ENCODE peak calls at places on chromosomes 3 and 15, in four cellular contexts. L is uterus, M is brain microvascular endothelial cell, Y is bronchial epithelial cell. K is an unnamed sample.

GRCh38 chr15:98403569-98403968 is 244.8 kb upstream of the IGF1R start:
- DNase-seq in M (no peak), Y (no peak), L (no peak), K (no peak)

GRCh38 chr15:57866149-57866736 is 159.7 kb downstream of the POLR2M start:
- DNase-seq in M (peak; percentile 46), Y (peak; percentile 47), L (peak; percentile 37), K (peak; percentile 51)

GRCh38 chr3:195777975-195778374 is 33.8 kb downstream of the MUC4 start:
- DNase-seq in Y (no peak), L (no peak), M (no peak), K (no peak)

GRCh38 chr15:49094923-49095322 is 48.7 kb upstream of the SECISBP2L start:
- DNase-seq in Y (no peak), M (no peak), L (no peak), K (no peak)

GRCh38 chr3:186609247-186609868 is 3.5 kb upstream of the AHSG start:
- DNase-seq in M (peak; percentile 15), L (no peak), Y (peak; percentile 76), K (no peak)

GRCh38 chr3:55595420-55595819 is 108.3 kb upstream of the WNT5A start:
- DNase-seq in Y (no peak), M (no peak), L (no peak), K (no peak)

GRCh38 chr15:45129651-45130129 is at the start of the genes DUOX1 and DUOXA1:
- DNase-seq in L (no peak), Y (peak; percentile 56), M (no peak), K (no peak)

GRCh38 chr3:49007771-49008528 is 759 bp downstream of the WDR6 start:
- DNase-seq in M (peak; percentile 54), Y (peak; percentile 52), L (peak; percentile 93), K (peak; percentile 76)

GRCh38 chr15:42151012-42151615 is 5.3 kb downstream of the PLA2G4F start:
- DNase-seq in L (no peak), Y (no peak), M (no peak), K (no peak)

GRCh38 chr3:34132069-34132677 is 333.7 kb downstream of the PDCD6IP start:
- DNase-seq in L (no peak), M (no peak), Y (no peak), K (no peak)

GRCh38 chr3:183298708-183299153 is 45.7 kb downstream of the B3GNT5 start:
- DNase-seq in Y (peak; percentile 79), M (peak; percentile 95), L (peak; percentile 31), K (no peak)

GRCh38 chr3:12345141-12345561 is 56.3 kb downstream of the PPARG start:
- DNase-seq in M (peak; percentile 50), Y (peak; percentile 93), L (no peak), K (no peak)

GRCh38 chr15:48796930-48797329 is 13.9 kb downstream of the CEP152 start:
- DNase-seq in Y (peak; percentile 88), M (no peak), L (no peak), K (no peak)

GRCh38 chr3:185176756-185177359 is 24.0 kb upstream of the C3orf70 start:
- DNase-seq in L (peak; percentile 16), Y (peak; percentile 27), M (peak; percentile 37), K (peak; percentile 17)

GRCh38 chr3:184354121-184354728 is 7.2 kb downstream of the CLCN2 start:
- DNase-seq in Y (no peak), M (no peak), L (no peak), K (no peak)

GRCh38 chr15:68371160-68371559 is 60.8 kb downstream of the ITGA11 start:
- DNase-seq in L (peak; percentile 20), M (no peak), Y (no peak), K (no peak)

GRCh38 chr3:62493116-62493801 is 119.9 kb upstream of the FEZF2 start:
- DNase-seq in M (no peak), L (no peak), Y (no peak), K (no peak)

GRCh38 chr15:88243895-88244787 is 12.4 kb downstream of the NTRK3 start:
- DNase-seq in M (peak; percentile 12), L (no peak), Y (peak; percentile 26), K (peak; percentile 19)

GRCh38 chr3:148604270-148605085 is 93.2 kb upstream of the AGTR1 start:
- DNase-seq in M (peak; percentile 30), L (no peak), Y (no peak), K (no peak)

GRCh38 chr15:52261498-52262242 is 33.9 kb downstream of the MYO5C start:
- DNase-seq in L (peak; percentile 47), Y (peak; percentile 87), M (peak; percentile 80), K (no peak)

GRCh38 chr3:110810356-110810755 is 261.3 kb upstream of the NECTIN3 start:
- DNase-seq in Y (peak; percentile 72), L (no peak), M (no peak), K (no peak)

GRCh38 chr3:70982274-70982673 is 601.3 kb downstream of the FOXP1 start:
- DNase-seq in L (no peak), Y (no peak), M (no peak), K (no peak)

GRCh38 chr15:96336045-96336642 is 5.6 kb downstream of the NR2F2 start:
- DNase-seq in Y (no peak), L (no peak), M (peak; percentile 1), K (no peak)

GRCh38 chr3:159234306-159234705 is 432.5 kb downstream of the MFSD1 start:
- DNase-seq in L (no peak), M (peak; percentile 60), Y (no peak), K (no peak)

GRCh38 chr3:98367464-98368246 is 14.0 kb downstream of the OR5K4 start:
- DNase-seq in L (no peak), M (no peak), Y (no peak), K (no peak)

GRCh38 chr3:48756640-48757039 is 39.6 kb upstream of the IP6K2 start:
- DNase-seq in Y (no peak), L (no peak), M (no peak), K (no peak)

GRCh38 chr3:131386429-131386926 is 4.9 kb downstream of the NUDT16 start:
- DNase-seq in L (no peak), M (no peak), Y (no peak), K (no peak)

GRCh38 chr3:105532251-105532650 is 165.5 kb downstream of the ALCAM start:
- DNase-seq in Y (no peak), M (no peak), L (no peak), K (no peak)

GRCh38 chr3:5438011-5438355 is 250.5 kb downstream of the EDEM1 start:
- DNase-seq in Y (no peak), L (no peak), M (no peak), K (no peak)

GRCh38 chr15:61205427-61205826 is 23.7 kb downstream of the RORA start:
- DNase-seq in Y (no peak), M (peak; percentile 12), L (no peak), K (no peak)
- H3K4me3 ChIP-seq in Y (no peak overlapping the region), M (no peak overlapping the region), L (peak overlapping the region; percentile 14), K (no peak overlapping the region)

DNA sequence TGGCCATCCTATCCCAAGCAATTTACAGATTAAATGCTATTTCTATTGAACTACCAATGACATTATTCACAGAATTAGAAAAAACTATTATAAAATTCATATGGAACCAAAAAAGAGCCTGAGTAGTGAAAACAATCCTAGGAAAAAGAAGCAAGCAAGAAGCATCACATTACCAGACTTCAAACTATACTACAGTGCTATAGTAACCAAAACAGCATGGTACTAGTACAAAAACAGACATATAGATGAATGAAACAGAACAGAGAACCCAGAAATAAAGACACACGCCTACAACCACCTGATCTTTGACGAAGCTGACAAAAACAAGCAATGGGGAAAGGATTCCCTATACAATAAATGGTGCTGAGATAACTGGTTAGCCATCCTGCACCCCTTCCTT is 152.2 kb downstream of the TNIK start:
- DNase-seq in M (no peak), L (no peak), Y (no peak), K (no peak)
- H3K4me3 ChIP-seq in M (no peak overlapping the region), L (no peak overlapping the region), Y (no peak overlapping the region), K (no peak overlapping the region)

DNA sequence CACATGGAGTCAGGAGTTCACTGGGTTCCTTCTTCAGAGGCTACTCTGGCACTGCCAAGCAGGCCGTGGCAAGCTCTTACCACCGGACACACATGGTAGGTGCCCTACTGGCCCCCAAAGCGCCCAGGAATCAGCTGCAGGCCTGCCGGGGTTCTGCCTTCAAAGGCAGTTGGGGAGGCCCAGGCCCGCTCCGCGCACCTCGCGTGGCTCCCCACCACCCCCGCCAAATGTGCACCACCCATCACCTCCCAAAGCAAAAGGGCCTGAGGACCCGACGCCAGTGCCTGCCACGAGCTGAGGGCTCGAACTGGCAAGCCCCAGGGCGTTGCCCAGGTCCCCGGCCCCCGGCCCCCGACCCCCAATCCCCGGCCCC is 669 bp downstream of the POMGNT2 start:
- DNase-seq in Y (no peak), M (no peak), L (peak; percentile 45), K (no peak)
- H3K4me3 ChIP-seq in Y (peak overlapping the region; percentile 57), M (peak overlapping the region; percentile 73), L (peak overlapping the region; percentile 92), K (peak overlapping the region; percentile 69)

GRCh38 chr3:37996785-37997301 is 6.3 kb downstream of the VILL start:
- DNase-seq in M (peak; percentile 78), Y (peak; percentile 82), L (peak; percentile 71), K (peak; percentile 90)

GRCh38 chr3:37997321-37997720 is 6.7 kb downstream of the VILL start:
- DNase-seq in L (no peak), M (no peak), Y (no peak), K (no peak)

GRCh38 chr3:37995652-37996641 is 5.4 kb downstream of the VILL start:
- DNase-seq in L (no peak), Y (no peak), M (no peak), K (peak; percentile 80)

GRCh38 chr3:37999836-38000235 is 9.2 kb downstream of the VILL start:
- DNase-seq in L (no peak), M (no peak), Y (no peak), K (no peak)

GRCh38 chr3:37997791-37998370 is 7.3 kb downstream of the VILL start:
- DNase-seq in Y (no peak), L (peak; percentile 43), M (no peak), K (no peak)
- H3K4me3 ChIP-seq in Y (no peak overlapping the region), L (peak overlapping the region; percentile 48), M (no peak overlapping the region), K (no peak overlapping the region)